ENCODE peak calls at places on chromosomes 16 and 17, in four cellular contexts. One of them, this sample, is unnamed.

GRCh38 chr16:77794586-77794985 is 6.2 kb downstream of the VAT1L start:
- DNase-seq in GM12878: no peak
- DNase-seq in HepG2: no peak
- DNase-seq in K562: no peak
- DNase-seq in this sample: no peak

GRCh38 chr17:41413353-41413752 is 11.0 kb downstream of the KRT37 start:
- DNase-seq in GM12878: no peak
- DNase-seq in HepG2: no peak
- DNase-seq in K562: no peak
- DNase-seq in this sample: no peak

GRCh38 chr17:17041018-17041521 is 1.2 kb upstream of the MPRIP start:
- DNase-seq in GM12878: no peak
- DNase-seq in HepG2: peak
- DNase-seq in K562: peak
- DNase-seq in this sample: no peak

GRCh38 chr16:47694543-47694942 is 233.4 kb downstream of the PHKB start:
- DNase-seq in GM12878: no peak
- DNase-seq in HepG2: peak
- DNase-seq in K562: no peak
- DNase-seq in this sample: peak

GRCh38 chr17:60077672-60078519 is 825 bp downstream of the HEATR6 start:
- DNase-seq in GM12878: no peak
- DNase-seq in HepG2: no peak
- DNase-seq in K562: peak
- DNase-seq in this sample: no peak

GRCh38 chr16:29664133-29664912 is 1.3 kb downstream of the SPN start:
- DNase-seq in GM12878: no peak
- DNase-seq in HepG2: no peak
- DNase-seq in K562: peak
- DNase-seq in this sample: no peak

GRCh38 chr16:84643180-84643583 is 5.1 kb upstream of the KLHL36 start:
- DNase-seq in GM12878: no peak
- DNase-seq in HepG2: peak
- DNase-seq in K562: no peak
- DNase-seq in this sample: no peak

GRCh38 chr17:1511756-1512321 is 4.6 kb downstream of the INPP5K start:
- DNase-seq in GM12878: no peak
- DNase-seq in HepG2: no peak
- DNase-seq in K562: no peak
- DNase-seq in this sample: no peak

GRCh38 chr16:600781-601180 is 10.9 kb downstream of the RAB40C start:
- DNase-seq in GM12878: no peak
- DNase-seq in HepG2: peak
- DNase-seq in K562: no peak
- DNase-seq in this sample: no peak

GRCh38 chr17:63930951-63931575 is 1.1 kb downstream of the CD79B start:
- DNase-seq in GM12878: no peak
- DNase-seq in HepG2: no peak
- DNase-seq in K562: peak
- DNase-seq in this sample: no peak

GRCh38 chr17:29619251-29619650 is 3.5 kb downstream of the CORO6 start:
- DNase-seq in GM12878: no peak
- DNase-seq in HepG2: no peak
- DNase-seq in K562: no peak
- DNase-seq in this sample: no peak

GRCh38 chr16:62190426-62190825 is 154.2 kb upstream of the CDH8 start:
- DNase-seq in GM12878: no peak
- DNase-seq in HepG2: peak
- DNase-seq in K562: no peak
- DNase-seq in this sample: no peak

GRCh38 chr17:18981642-18982424 is 22.7 kb downstream of the FAM83G start:
- DNase-seq in GM12878: no peak
- DNase-seq in HepG2: peak
- DNase-seq in K562: peak
- DNase-seq in this sample: no peak

GRCh38 chr16:67086829-67087228 is 22.9 kb upstream of the PHAF1 start:
- DNase-seq in GM12878: no peak
- DNase-seq in HepG2: no peak
- DNase-seq in K562: no peak
- DNase-seq in this sample: no peak

GRCh38 chr17:30005709-30006320 is 64.4 kb downstream of the EFCAB5 start:
- DNase-seq in GM12878: no peak
- DNase-seq in HepG2: peak
- DNase-seq in K562: peak
- DNase-seq in this sample: no peak

GRCh38 chr17:10646393-10646990 is 10.6 kb downstream of the MYH3 start:
- DNase-seq in GM12878: no peak
- DNase-seq in HepG2: peak
- DNase-seq in K562: peak
- DNase-seq in this sample: peak

GRCh38 chr16:63131503-63131902 is 1095.3 kb upstream of the CDH8 start:
- DNase-seq in GM12878: no peak
- DNase-seq in HepG2: no peak
- DNase-seq in K562: no peak
- DNase-seq in this sample: no peak

GRCh38 chr17:16304832-16305231 is 48.4 kb downstream of the CENPV start:
- DNase-seq in GM12878: no peak
- DNase-seq in HepG2: peak
- DNase-seq in K562: no peak
- DNase-seq in this sample: no peak

GRCh38 chr17:17001076-17001777 is 29.3 kb upstream of the TNFRSF13B start:
- DNase-seq in GM12878: no peak
- DNase-seq in HepG2: no peak
- DNase-seq in K562: no peak
- DNase-seq in this sample: no peak

GRCh38 chr16:6362321-6362720 is 970.3 kb upstream of the RBFOX1 start:
- DNase-seq in GM12878: no peak
- DNase-seq in HepG2: no peak
- DNase-seq in K562: no peak
- DNase-seq in this sample: no peak

GRCh38 chr17:15935891-15936290 is 9.0 kb upstream of the ADORA2B start:
- DNase-seq in GM12878: no peak
- DNase-seq in HepG2: no peak
- DNase-seq in K562: no peak
- DNase-seq in this sample: no peak

GRCh38 chr17:7502987-7503386 is 18.8 kb downstream of the POLR2A start:
- DNase-seq in GM12878: no peak
- DNase-seq in HepG2: no peak
- DNase-seq in K562: no peak
- DNase-seq in this sample: no peak

GRCh38 chr17:80708497-80708896 is 163.9 kb downstream of the RPTOR start:
- DNase-seq in GM12878: no peak
- DNase-seq in HepG2: no peak
- DNase-seq in K562: no peak
- DNase-seq in this sample: no peak

GRCh38 chr16:70418274-70418992 is 20.5 kb downstream of the ST3GAL2 start:
- DNase-seq in GM12878: no peak
- DNase-seq in HepG2: no peak
- DNase-seq in K562: no peak
- DNase-seq in this sample: no peak

GRCh38 chr17:35433075-35433894 is 985 bp upstream of the SLFN12 start:
- DNase-seq in GM12878: peak
- DNase-seq in HepG2: peak
- DNase-seq in K562: peak
- DNase-seq in this sample: peak

GRCh38 chr16:12205378-12205777 is 228.8 kb downstream of the SNX29 start:
- DNase-seq in GM12878: no peak
- DNase-seq in HepG2: no peak
- DNase-seq in K562: no peak
- DNase-seq in this sample: no peak

GRCh38 chr17:81066072-81066471 is 31.1 kb downstream of the BAIAP2 start:
- DNase-seq in GM12878: no peak
- DNase-seq in HepG2: no peak
- DNase-seq in K562: no peak
- DNase-seq in this sample: no peak

GRCh38 chr17:75627094-75627493 is 6.1 kb upstream of the SMIM5 start:
- DNase-seq in GM12878: no peak
- DNase-seq in HepG2: no peak
- DNase-seq in K562: no peak
- DNase-seq in this sample: no peak

GRCh38 chr16:87178977-87179376 is 138.2 kb downstream of the C16orf95 start:
- DNase-seq in GM12878: no peak
- DNase-seq in HepG2: no peak
- DNase-seq in K562: no peak
- DNase-seq in this sample: no peak

GRCh38 chr16:85398050-85398451 is 215.1 kb upstream of the GSE1 start:
- DNase-seq in GM12878: no peak
- DNase-seq in HepG2: no peak
- DNase-seq in K562: no peak
- DNase-seq in this sample: no peak

GRCh38 chr17:31900877-31901276 is 631 bp downstream of the UTP6 start:
- DNase-seq in GM12878: no peak
- DNase-seq in HepG2: peak
- DNase-seq in K562: peak
- DNase-seq in this sample: no peak

GRCh38 chr17:57955183-57955952 is at the start of gene CUEDC1:
- DNase-seq in GM12878: no peak
- DNase-seq in HepG2: no peak
- DNase-seq in K562: peak
- DNase-seq in this sample: no peak

GRCh38 chr16:48318630-48319029 is 66.6 kb downstream of the SIAH1 start:
- DNase-seq in GM12878: peak
- DNase-seq in HepG2: no peak
- DNase-seq in K562: no peak
- DNase-seq in this sample: no peak

GRCh38 chr17:16652847-16653366 is 743 bp downstream of the ZNF624 start:
- DNase-seq in GM12878: no peak
- DNase-seq in HepG2: no peak
- DNase-seq in K562: no peak
- DNase-seq in this sample: no peak

DNA sequence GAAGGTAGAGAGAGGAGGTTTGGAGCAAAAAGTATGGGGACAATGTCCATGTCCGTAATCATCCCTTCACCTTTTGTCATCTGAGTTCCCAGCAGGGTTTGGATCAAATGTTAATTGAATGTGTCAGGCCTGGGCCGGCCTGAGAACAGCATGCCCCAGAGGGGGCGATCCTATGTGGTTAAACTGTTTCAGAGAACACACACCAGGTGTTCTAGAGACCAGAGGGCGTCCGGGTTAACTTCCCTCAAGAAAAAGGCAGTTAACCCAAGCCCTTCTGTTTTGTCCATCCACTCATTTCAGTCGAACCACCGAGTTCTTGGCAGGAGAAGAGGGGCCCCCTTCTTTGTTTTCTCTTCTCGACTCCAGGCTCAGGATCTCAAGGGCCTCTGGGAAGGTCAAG is 142.7 kb downstream of the IRX3 start:
- DNase-seq in GM12878: no peak
- DNase-seq in HepG2: no peak
- DNase-seq in K562: no peak
- DNase-seq in this sample: no peak
- TF ChIP-seq SRF in GM12878: no peak
- TF ChIP-seq SRF in HepG2: no peak
- TF ChIP-seq SRF in K562: no peak
- TF ChIP-seq SRF in this sample: no peak

GRCh38 chr16:22388101-22388644 is 13.8 kb upstream of the CDR2 start:
- DNase-seq in GM12878: no peak
- DNase-seq in HepG2: no peak
- DNase-seq in K562: no peak
- DNase-seq in this sample: no peak
- TF ChIP-seq HDAC6 in GM12878: no peak
- TF ChIP-seq HDAC6 in HepG2: no peak
- TF ChIP-seq HDAC6 in K562: no peak
- TF ChIP-seq HDAC6 in this sample: no peak

GRCh38 chr17:44767493-44767892 is 8.7 kb downstream of the ADAM11 start:
- DNase-seq in GM12878: no peak
- DNase-seq in HepG2: no peak
- DNase-seq in K562: no peak
- DNase-seq in this sample: no peak

GRCh38 chr17:44768505-44769142 is 9.8 kb downstream of the ADAM11 start:
- DNase-seq in GM12878: no peak
- DNase-seq in HepG2: no peak
- DNase-seq in K562: no peak
- DNase-seq in this sample: no peak

GRCh38 chr17:44769230-44769629 is 10.4 kb downstream of the ADAM11 start:
- DNase-seq in GM12878: no peak
- DNase-seq in HepG2: no peak
- DNase-seq in K562: no peak
- DNase-seq in this sample: no peak

GRCh38 chr17:44765965-44766364 is 7.2 kb downstream of the ADAM11 start:
- DNase-seq in GM12878: no peak
- DNase-seq in HepG2: no peak
- DNase-seq in K562: no peak
- DNase-seq in this sample: no peak

DNA sequence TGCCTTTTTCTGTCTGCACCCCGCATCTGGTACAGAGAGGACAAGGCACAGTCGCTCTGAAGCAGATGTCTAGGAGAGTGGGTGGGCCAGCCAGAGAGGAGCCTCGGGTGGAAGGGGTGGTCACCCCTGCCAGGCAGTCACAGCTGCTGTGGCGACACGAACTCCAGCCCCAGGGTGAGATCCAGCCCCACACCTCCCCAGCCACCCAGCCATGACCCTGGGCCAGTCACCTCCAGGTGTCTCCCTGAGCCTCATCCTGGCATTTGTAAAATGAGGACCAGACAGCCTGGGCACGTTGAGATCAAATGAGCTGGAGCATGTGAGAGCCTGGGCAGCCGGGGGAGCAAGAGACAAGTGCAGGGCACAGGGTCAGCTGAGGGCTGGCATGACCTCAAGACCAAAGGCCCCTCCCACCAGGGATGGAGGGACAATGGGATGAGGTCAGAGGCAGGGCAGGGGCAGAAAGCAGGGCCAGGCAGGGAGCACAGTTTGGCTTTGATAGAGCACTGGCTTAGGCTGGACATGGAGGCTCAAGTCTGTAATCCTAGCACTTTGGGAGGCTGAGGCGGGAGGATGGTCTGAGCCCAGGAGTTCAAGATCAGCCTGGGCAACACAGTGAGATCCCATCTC is 7.7 kb downstream of the ADAM11 start:
- DNase-seq in GM12878: no peak
- DNase-seq in HepG2: no peak
- DNase-seq in K562: no peak
- DNase-seq in this sample: no peak
- TF ChIP-seq SRF in GM12878: no peak
- TF ChIP-seq SRF in HepG2: no peak
- TF ChIP-seq SRF in K562: no peak
- TF ChIP-seq SRF in this sample: no peak

GRCh38 chr17:47085736-47086135 is 103.4 kb downstream of the CDC27 start:
- DNase-seq in GM12878: no peak
- DNase-seq in HepG2: no peak
- DNase-seq in K562: no peak
- DNase-seq in this sample: no peak
- TF ChIP-seq HDAC6 in GM12878: no peak
- TF ChIP-seq HDAC6 in HepG2: no peak
- TF ChIP-seq HDAC6 in K562: no peak
- TF ChIP-seq HDAC6 in this sample: no peak

This sample was measured in H1.